ENCODE peak calls at places on chromosomes 3 and 15, in four cellular contexts. B is HL-60, P is GM12878, I is K562. O is an unnamed sample.

GRCh38 chr3:142735462-142735861 is 11.6 kb downstream of the TRPC1 start:
- DNase-seq in B (no peak), P (no peak), I (no peak), O (no peak)

GRCh38 chr15:50425219-50425618 is 1.0 kb downstream of the USP8 start:
- DNase-seq in B (no peak), P (no peak), I (no peak), O (no peak)

GRCh38 chr3:53196575-53197407 is 35.8 kb downstream of the PRKCD start:
- DNase-seq in B (peak), P (peak), I (peak), O (no peak)

GRCh38 chr15:63107895-63108546 is 13.6 kb upstream of the LACTB start:
- DNase-seq in B (no peak), P (no peak), I (peak), O (no peak)

GRCh38 chr15:48493084-48493762 is 152.3 kb downstream of the FBN1 start:
- DNase-seq in B (no peak), P (no peak), I (no peak), O (no peak)

GRCh38 chr15:47570451-47570850 is 146.9 kb upstream of the SEMA6D start:
- DNase-seq in B (no peak), P (no peak), I (no peak), O (no peak)

GRCh38 chr3:12954891-12955650 is 113.7 kb upstream of the RPL32 start:
- DNase-seq in B (peak), P (no peak), I (no peak), O (no peak)

GRCh38 chr3:49020335-49021212 is 1.3 kb upstream of the NDUFAF3 start:
- DNase-seq in B (peak), P (no peak), I (peak), O (peak)

GRCh38 chr3:128804017-128804816 is 75.2 kb upstream of the ACAD9 start:
- DNase-seq in B (no peak), P (peak), I (peak), O (peak)

GRCh38 chr3:115359507-115359906 is 212.4 kb upstream of the ZBTB20 start:
- DNase-seq in B (no peak), P (peak), I (no peak), O (peak)

GRCh38 chr3:69763976-69764851 is 24.9 kb downstream of the MITF start:
- DNase-seq in B (no peak), P (no peak), I (no peak), O (no peak)

GRCh38 chr3:179088306-179088705 is 16.7 kb upstream of the ZMAT3 start:
- DNase-seq in B (no peak), P (no peak), I (peak), O (no peak)

GRCh38 chr3:12707425-12707824 is 43.5 kb upstream of the RAF1 start:
- DNase-seq in B (peak), P (no peak), I (no peak), O (no peak)

GRCh38 chr3:65778966-65779365 is 259.8 kb downstream of the MAGI1 start:
- DNase-seq in B (no peak), P (no peak), I (no peak), O (no peak)

GRCh38 chr3:122642935-122643334 is 37.7 kb upstream of the PARP14 start:
- DNase-seq in B (no peak), P (peak), I (no peak), O (no peak)

GRCh38 chr15:95799286-95800187 is 531.0 kb upstream of the NR2F2 start:
- DNase-seq in B (no peak), P (no peak), I (no peak), O (no peak)

GRCh38 chr3:122186372-122186771 is 2.9 kb downstream of the CASR start:
- DNase-seq in B (no peak), P (no peak), I (no peak), O (no peak)

GRCh38 chr15:48936666-48937065 is 27.1 kb downstream of the SHC4 start:
- DNase-seq in B (no peak), P (no peak), I (no peak), O (no peak)

GRCh38 chr3:189655617-189656016 is 24.4 kb downstream of the TP63 start:
- DNase-seq in B (peak), P (no peak), I (no peak), O (no peak)

GRCh38 chr3:148707596-148708386 is 10.1 kb downstream of the AGTR1 start:
- DNase-seq in B (no peak), P (no peak), I (no peak), O (no peak)

GRCh38 chr3:65584913-65585312 is 453.8 kb downstream of the MAGI1 start:
- DNase-seq in B (no peak), P (no peak), I (no peak), O (no peak)

GRCh38 chr3:9179826-9180763 is 69.4 kb downstream of the SRGAP3 start:
- DNase-seq in B (peak), P (peak), I (no peak), O (no peak)

GRCh38 chr15:57562220-57562769 is 29.4 kb upstream of the MYZAP start:
- DNase-seq in B (no peak), P (no peak), I (no peak), O (no peak)

GRCh38 chr3:58357402-58357801 is 24.7 kb downstream of the PXK start:
- DNase-seq in B (no peak), P (no peak), I (no peak), O (no peak)

GRCh38 chr3:46977811-46978195 is 1.3 kb upstream of the CCDC12 start:
- DNase-seq in B (no peak), P (no peak), I (no peak), O (no peak)

GRCh38 chr15:71545923-71546322 is 264.4 kb upstream of the NR2E3 start:
- DNase-seq in B (no peak), P (no peak), I (no peak), O (no peak)
- TF ChIP-seq POLR2AphosphoS5 in B (no peak), P (no peak), I (no peak), O (no peak)

GRCh38 chr3:134406331-134407246 is 32.3 kb upstream of the AMOTL2 start:
- DNase-seq in B (no peak), P (no peak), I (no peak), O (no peak)

GRCh38 chr3:134407247-134407640 is 33.0 kb upstream of the AMOTL2 start:
- DNase-seq in B (no peak), P (no peak), I (no peak), O (no peak)

GRCh38 chr3:134404366-134404885 is 30.2 kb upstream of the AMOTL2 start:
- DNase-seq in B (no peak), P (no peak), I (no peak), O (no peak)

DNA sequence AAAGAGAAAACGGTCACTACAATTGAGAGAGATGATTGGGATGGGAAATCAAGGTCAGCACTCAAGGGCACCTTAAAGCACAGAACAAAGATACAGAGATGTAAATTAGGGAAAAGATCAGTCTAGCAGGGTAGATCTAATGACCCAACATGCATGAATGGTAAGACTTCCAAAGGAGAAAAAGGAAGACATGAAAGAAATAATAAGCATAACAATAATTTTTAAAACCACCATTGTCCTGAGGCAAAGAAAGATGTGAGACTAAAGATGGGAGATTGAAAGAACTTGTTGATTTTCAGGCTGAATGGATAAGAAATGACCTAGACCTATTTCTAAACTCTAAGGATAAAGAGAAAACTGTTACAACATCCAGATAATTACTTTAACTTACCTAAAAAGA is 34.8 kb upstream of the AMOTL2 start:
- DNase-seq in B (no peak), P (no peak), I (no peak), O (no peak)
- TF ChIP-seq SPI1 in B (no peak), P (no peak), I (no peak), O (no peak)

GRCh38 chr15:80152896-80153876 is at the start of gene FAH:
- DNase-seq in B (peak), P (no peak), I (no peak), O (no peak)
- TF ChIP-seq POLR2AphosphoS5 in B (peak), P (peak), I (peak), O (no peak)

GRCh38 chr3:127491909-127492308 is 98.6 kb downstream of the TPRA1 start:
- DNase-seq in B (no peak), P (no peak), I (no peak), O (no peak)

GRCh38 chr3:127496256-127496655 is 94.3 kb downstream of the TPRA1 start:
- DNase-seq in B (no peak), P (no peak), I (no peak), O (no peak)

GRCh38 chr3:127492426-127492825 is 98.1 kb downstream of the TPRA1 start:
- DNase-seq in B (no peak), P (no peak), I (no peak), O (no peak)

GRCh38 chr3:127495821-127496220 is 94.7 kb downstream of the TPRA1 start:
- DNase-seq in B (no peak), P (no peak), I (no peak), O (no peak)

DNA sequence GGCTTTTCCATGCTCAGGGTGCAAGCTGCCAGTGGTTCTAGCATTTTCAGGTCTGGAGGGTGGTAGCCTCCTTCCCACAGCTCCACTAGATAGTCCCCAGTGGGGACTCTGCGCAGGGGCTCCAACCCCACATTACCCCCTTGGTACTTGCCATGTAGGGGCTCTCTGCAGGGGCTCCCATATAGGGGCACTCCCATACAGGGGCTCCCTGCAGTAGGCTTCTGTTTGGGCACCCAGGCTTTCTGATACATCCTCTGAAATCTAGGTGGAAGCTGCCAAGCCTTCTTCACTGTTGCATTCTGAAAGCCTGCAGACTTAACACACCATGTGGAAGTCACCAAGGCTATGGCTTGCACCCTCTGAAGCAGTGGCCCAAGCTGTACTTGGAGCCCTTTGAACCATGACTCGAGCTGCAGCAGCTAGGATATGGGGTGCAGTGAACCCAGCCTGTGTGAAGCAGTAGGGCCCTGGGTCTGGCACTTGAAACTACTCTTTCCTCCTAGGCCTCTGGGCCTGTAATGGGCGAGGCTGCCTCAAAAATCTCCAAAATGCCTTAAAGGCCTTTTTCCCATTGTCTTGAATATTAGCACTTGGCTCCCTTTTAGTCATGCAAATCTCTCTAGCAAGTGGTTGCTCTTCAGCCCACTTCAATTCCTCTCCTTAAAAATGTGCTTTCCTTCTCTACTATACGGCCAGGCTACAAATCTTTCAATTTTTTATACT is 96.4 kb downstream of the TPRA1 start:
- DNase-seq in B (no peak), P (no peak), I (no peak), O (no peak)
- TF ChIP-seq SPI1 in B (no peak), P (no peak), I (no peak), O (no peak)

DNA sequence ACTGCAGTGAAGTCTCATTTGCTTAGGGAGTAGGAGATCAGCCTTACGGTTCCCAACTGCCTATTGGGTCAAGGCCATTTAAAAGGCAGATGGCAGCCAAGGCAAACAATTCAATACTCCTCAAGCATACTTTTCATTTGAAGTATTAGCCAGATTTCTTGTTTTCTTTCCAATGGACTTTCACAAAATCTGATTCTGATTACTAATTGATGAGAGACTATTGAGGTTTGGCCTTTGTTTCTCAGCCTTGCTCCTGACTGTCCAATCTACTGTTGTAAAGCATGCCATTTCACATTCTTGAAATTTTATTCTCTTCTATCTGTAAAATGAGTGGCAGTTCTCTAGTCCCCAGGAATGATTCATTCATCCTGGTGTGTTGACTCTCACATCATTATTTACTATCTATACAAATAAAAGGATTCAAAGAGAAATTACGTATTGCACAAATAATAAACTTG is 166.2 kb upstream of the TGFBR2 start:
- DNase-seq in B (no peak), P (no peak), I (no peak), O (no peak)
- TF ChIP-seq POLR2AphosphoS5 in B (no peak), P (no peak), I (no peak), O (no peak)

GRCh38 chr15:39801641-39802309 is 19.1 kb upstream of the FSIP1 start:
- DNase-seq in B (no peak), P (no peak), I (peak), O (no peak)
- TF ChIP-seq SPI1 in B (no peak), P (peak), I (peak), O (peak)

DNA sequence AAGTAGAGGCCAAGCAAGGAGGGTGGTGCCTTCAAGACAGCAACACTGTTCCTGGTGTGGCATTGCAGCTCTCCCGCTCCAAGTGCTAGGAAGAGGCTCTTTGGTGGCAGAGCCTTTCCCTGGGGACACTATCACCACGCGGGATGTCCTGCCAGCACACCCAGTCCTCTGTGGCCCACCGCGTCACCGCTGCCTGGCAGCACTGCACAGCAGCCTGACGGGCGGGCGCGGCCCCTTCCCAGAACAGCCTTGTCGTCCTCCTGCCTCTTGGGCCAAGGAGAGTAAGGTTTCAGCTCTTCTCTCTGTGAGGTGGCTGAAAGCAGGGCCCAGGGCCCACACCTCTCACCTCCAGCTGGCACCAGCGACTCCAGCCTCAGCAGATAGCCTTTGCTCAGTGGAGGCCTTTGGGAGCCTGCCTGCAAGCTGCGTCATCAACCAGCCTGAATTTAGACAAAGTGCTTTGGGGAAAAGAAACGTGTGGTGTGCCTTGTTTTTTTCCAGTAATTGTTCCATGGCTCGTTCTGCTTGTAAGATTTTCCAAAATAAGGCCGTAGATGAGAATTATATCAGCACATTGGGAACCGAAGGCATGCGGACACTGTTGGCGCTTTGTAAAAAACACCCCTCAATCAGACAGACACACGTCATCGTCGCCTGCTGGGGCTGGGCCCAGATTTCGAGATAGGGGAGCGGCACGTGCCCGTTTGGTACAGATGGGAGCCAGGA is 65.0 kb downstream of the AAGAB start:
- DNase-seq in B (no peak), P (no peak), I (no peak), O (no peak)
- TF ChIP-seq POLR2AphosphoS5 in B (no peak), P (no peak), I (no peak), O (no peak)

DNA sequence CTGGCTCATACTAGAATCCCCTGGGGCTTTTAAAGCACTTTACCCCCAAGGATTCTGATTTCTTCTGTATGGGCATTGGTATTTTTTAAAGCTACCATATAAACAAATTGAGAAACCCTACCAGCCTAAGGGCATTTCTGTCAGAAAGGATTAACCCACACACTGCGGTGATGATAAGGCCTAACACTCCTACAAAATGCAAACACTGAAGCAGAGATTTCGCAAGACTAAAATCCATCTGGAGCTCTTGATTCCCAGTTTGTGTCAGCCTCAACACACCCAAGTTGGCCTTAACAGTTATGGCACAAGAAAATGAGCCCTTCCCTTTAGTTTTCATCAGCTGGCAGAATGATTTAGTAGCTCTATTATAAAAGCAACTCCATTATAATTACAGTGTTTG is 441.4 kb downstream of the FHIT start:
- DNase-seq in B (peak), P (no peak), I (no peak), O (no peak)
- TF ChIP-seq SPI1 in B (no peak), P (no peak), I (no peak), O (no peak)

DNA sequence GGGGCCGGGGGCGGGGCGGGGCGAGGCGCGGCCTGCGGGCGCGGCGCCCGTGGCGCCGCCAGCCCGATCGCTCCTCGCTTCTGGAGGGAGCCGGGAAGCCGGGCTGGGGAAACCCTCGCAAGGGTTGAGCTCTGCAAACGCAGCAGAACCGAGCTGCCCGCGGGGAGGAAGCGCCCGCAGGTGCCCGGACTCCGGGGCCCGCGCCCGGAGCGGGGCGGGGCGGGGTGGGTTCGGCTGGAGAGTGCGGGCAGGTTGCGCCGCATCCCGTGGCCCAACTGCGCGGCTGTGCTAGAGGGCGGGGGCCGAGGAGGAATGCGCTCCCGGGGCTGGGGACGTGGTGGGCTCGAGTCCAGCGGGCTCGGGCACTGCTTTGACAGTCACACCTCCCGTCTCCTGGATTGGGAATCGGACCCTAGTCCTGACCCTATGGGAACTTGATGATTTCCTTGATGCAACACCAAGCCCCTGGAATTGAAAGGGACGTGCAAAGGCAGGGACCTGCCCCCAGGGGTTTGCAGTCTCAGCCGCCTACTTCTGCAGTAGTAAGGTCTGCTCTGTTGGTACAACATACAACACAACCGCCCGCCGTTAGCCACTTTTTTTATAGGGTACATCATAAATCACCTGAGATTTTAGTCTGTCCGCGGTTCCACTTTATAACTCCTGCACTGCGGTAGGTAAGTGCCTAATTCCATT is 34.3 kb downstream of the ZBTB38 start:
- DNase-seq in B (no peak), P (no peak), I (no peak), O (no peak)
- TF ChIP-seq POLR2AphosphoS5 in B (no peak), P (no peak), I (no peak), O (no peak)

O was measured in GM12891.